ENCODE peak calls at places on chromosomes 7 and 10, in five cellular contexts. S, I, J, V and H are unnamed samples.

GRCh38 chr10:86678999-86679792 is 10.9 kb downstream of the LDB3 start:
- DNase-seq in S (no peak), I (no peak), J (no peak), V (no peak), H (no peak)

GRCh38 chr10:10094700-10095099 is 923.0 kb upstream of the CELF2 start:
- DNase-seq in S (no peak), I (no peak), J (no peak), V (no peak), H (peak)

GRCh38 chr7:41881313-41882130 is 178.6 kb upstream of the INHBA start:
- DNase-seq in S (peak), I (no peak), J (peak), V (no peak), H (peak)

GRCh38 chr7:108576110-108576509 is 6.4 kb downstream of the DNAJB9 start:
- DNase-seq in S (no peak), I (no peak), J (no peak), V (no peak), H (no peak)

GRCh38 chr10:61000769-61001730 is 57.1 kb upstream of the RHOBTB1 start:
- DNase-seq in S (peak), I (peak), J (no peak), V (peak), H (peak)

GRCh38 chr10:132641966-132642731 is 104.6 kb downstream of the INPP5A start:
- DNase-seq in S (no peak), I (no peak), J (no peak), V (no peak), H (no peak)

GRCh38 chr7:38171558-38172403 is 6.3 kb upstream of the STARD3NL start:
- DNase-seq in S (no peak), I (no peak), J (no peak), V (no peak), H (no peak)

GRCh38 chr7:136853654-136854053 is 14.8 kb upstream of the CHRM2 start:
- DNase-seq in S (no peak), I (no peak), J (no peak), V (no peak), H (no peak)

GRCh38 chr10:44396671-44397191 is 11.8 kb upstream of the CXCL12 start:
- DNase-seq in S (no peak), I (no peak), J (no peak), V (no peak), H (no peak)

GRCh38 chr7:1368682-1369571 is 90.3 kb downstream of the MICALL2 start:
- DNase-seq in S (peak), I (peak), J (no peak), V (peak), H (no peak)

GRCh38 chr7:66957595-66958290 is 36.7 kb downstream of the TMEM248 start:
- DNase-seq in S (no peak), I (no peak), J (peak), V (no peak), H (no peak)

GRCh38 chr10:72329290-72330058 is 25.2 kb downstream of the DNAJB12 start:
- DNase-seq in S (no peak), I (no peak), J (no peak), V (no peak), H (no peak)

GRCh38 chr10:127033569-127034175 is 128.4 kb downstream of the DOCK1 start:
- DNase-seq in S (no peak), I (no peak), J (no peak), V (no peak), H (no peak)

GRCh38 chr7:125468855-125469174 is 539.2 kb upstream of the POT1 start:
- DNase-seq in S (no peak), I (no peak), J (no peak), V (no peak), H (no peak)

GRCh38 chr7:44587843-44588711 is 6.0 kb upstream of the TMED4 start:
- DNase-seq in S (peak), I (no peak), J (peak), V (peak), H (peak)

GRCh38 chr7:8277394-8277982 is 15.5 kb upstream of the ICA1 start:
- DNase-seq in S (no peak), I (no peak), J (no peak), V (peak), H (peak)

GRCh38 chr7:36642414-36642813 is 81.9 kb downstream of the AOAH start:
- DNase-seq in S (no peak), I (no peak), J (no peak), V (no peak), H (no peak)

GRCh38 chr7:22630069-22630468 is 96.9 kb upstream of the IL6 start:
- DNase-seq in S (no peak), I (peak), J (no peak), V (no peak), H (no peak)

GRCh38 chr7:19561121-19561805 is 147.6 kb downstream of the POLR1F start:
- DNase-seq in S (no peak), I (no peak), J (peak), V (no peak), H (peak)

GRCh38 chr7:128390871-128391565 is 18.8 kb downstream of the IMPDH1 start:
- DNase-seq in S (no peak), I (no peak), J (no peak), V (no peak), H (no peak)

GRCh38 chr7:100509213-100509612 is 25.5 kb downstream of the NYAP1 start:
- DNase-seq in S (no peak), I (no peak), J (peak), V (no peak), H (peak)

GRCh38 chr10:74855027-74855426 is 28.6 kb downstream of the KAT6B start:
- DNase-seq in S (peak), I (no peak), J (no peak), V (no peak), H (no peak)

GRCh38 chr10:68342909-68343516 is 10.3 kb upstream of the PBLD start:
- DNase-seq in S (no peak), I (no peak), J (no peak), V (no peak), H (no peak)

GRCh38 chr10:126177414-126178030 is 210.8 kb downstream of the ADAM12 start:
- DNase-seq in S (no peak), I (no peak), J (no peak), V (peak), H (no peak)

GRCh38 chr10:49539320-49539885 is 482 bp upstream of the ERCC6 start:
- DNase-seq in S (no peak), I (peak), J (peak), V (peak), H (peak)

GRCh38 chr10:34713875-34714274 is 101.2 kb downstream of the PARD3 start:
- DNase-seq in S (no peak), I (no peak), J (no peak), V (no peak), H (peak)

GRCh38 chr7:40658731-40659130 is 523.9 kb downstream of the SUGCT start:
- DNase-seq in S (no peak), I (no peak), J (peak), V (no peak), H (peak)

GRCh38 chr7:92723205-92723604 is 113.2 kb downstream of the CDK6 start:
- DNase-seq in S (no peak), I (no peak), J (no peak), V (no peak), H (peak)

GRCh38 chr7:36962367-36962766 is 238.1 kb upstream of the AOAH start:
- DNase-seq in S (no peak), I (no peak), J (no peak), V (peak), H (no peak)

GRCh38 chr10:116742367-116743265 is at the start of gene HSPA12A:
- DNase-seq in S (peak), I (peak), J (peak), V (peak), H (peak)

GRCh38 chr7:16644987-16645592 is 464 bp downstream of the ANKMY2 start:
- DNase-seq in S (no peak), I (no peak), J (no peak), V (peak), H (peak)

GRCh38 chr7:158083526-158084310 is 503.9 kb downstream of the PTPRN2 start:
- DNase-seq in S (no peak), I (no peak), J (no peak), V (no peak), H (no peak)

GRCh38 chr10:661891-662605 is 27.4 kb downstream of the DIP2C start:
- DNase-seq in S (no peak), I (no peak), J (no peak), V (no peak), H (no peak)

GRCh38 chr10:56905051-56905450 is 544.0 kb upstream of the ZWINT start:
- DNase-seq in S (no peak), I (no peak), J (no peak), V (no peak), H (no peak)

GRCh38 chr7:143390098-143390772 is 9.1 kb downstream of the ZYX start:
- DNase-seq in S (no peak), I (peak), J (no peak), V (no peak), H (no peak)

GRCh38 chr7:4151926-4152549 is 530.1 kb upstream of the FOXK1 start:
- DNase-seq in S (no peak), I (no peak), J (no peak), V (no peak), H (no peak)
- TF ChIP-seq CTCF in S (no peak), I (no peak), J (no peak), V (no peak), H (no peak)

DNA sequence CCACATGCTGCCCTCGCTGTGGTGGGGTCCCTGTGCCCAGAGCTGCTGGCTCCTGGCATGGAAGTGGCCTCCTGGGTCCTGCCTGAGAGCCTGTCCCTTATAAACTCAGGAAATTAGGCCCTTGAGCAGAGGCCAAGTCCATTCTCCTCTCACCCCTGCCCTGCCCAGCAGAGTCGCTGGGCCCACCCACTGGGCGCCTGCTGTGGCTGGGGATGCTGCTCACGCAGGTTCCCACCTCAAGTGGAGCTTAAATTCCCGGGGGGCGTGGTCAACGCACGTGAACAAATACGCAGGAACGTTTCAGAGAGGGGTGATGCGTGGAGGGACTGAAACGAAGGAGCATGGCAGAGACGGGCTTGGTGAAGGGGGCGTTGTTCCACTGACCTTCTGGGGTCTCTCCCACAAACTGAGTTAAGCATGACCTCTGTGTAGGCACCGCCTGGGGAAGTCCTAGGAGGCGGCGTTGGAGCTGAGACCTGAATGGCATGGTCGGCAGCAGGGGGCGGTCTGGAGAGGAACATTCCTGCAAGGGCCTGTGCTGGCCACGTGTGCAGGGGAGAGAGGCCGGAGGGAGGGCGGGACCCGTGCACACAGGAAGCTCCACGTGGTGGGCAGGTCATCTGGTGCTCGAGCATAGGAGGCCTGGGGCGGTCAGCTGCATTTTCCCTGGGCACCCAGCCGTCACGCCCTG is 27.9 kb downstream of the FAM20C start:
- DNase-seq in S (no peak), I (peak), J (no peak), V (peak), H (no peak)
- TF ChIP-seq CTCF in S (no peak), I (peak), J (peak), V (peak), H (no peak)

DNA sequence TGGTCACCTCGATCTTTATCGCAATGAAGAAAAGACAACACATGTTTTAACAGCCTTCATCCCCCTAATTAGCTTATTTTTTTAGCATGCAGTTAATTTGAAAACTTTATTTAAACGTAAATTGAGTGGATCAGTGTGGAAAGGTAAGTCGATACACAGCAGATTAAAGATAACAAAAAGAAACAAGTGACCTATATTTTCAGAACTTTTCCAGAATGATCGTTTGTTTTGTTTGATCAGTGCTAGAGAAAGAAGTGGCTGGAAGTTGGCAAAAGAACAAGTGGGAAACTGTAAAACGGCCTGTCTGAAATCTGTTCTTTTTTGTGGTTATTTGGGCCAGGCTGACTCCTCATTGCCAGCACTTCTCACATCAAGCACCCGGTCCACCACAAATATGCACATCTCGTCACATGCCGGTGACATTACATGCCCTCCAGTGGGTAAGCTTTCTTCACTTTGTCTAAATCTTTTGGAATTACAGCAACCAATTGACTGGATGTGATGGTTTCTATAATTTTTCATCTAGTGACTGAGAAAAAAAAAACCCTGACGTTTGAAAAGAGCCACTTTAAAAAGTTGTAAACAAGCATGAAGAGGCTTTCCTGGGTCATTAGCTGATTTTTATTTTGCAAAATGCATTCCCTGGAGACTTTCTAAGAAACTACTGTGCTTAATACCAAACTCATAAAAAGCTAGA is 33.2 kb downstream of the C7orf33 start:
- DNase-seq in S (no peak), I (no peak), J (peak), V (no peak), H (peak)
- TF ChIP-seq CTCF in S (no peak), I (no peak), J (no peak), V (no peak), H (no peak)

GRCh38 chr7:84083846-84084245 is 110.7 kb downstream of the SEMA3A start:
- DNase-seq in S (no peak), I (no peak), J (no peak), V (no peak), H (no peak)
- TF ChIP-seq CTCF in S (no peak), I (no peak), J (no peak), V (no peak), H (no peak)

GRCh38 chr7:107486041-107486440 is 16.2 kb downstream of the GPR22 start:
- DNase-seq in S (no peak), I (no peak), J (no peak), V (no peak), H (no peak)
- TF ChIP-seq CTCF in S (no peak), I (no peak), J (no peak), V (no peak), H (no peak)

GRCh38 chr7:133233142-133233541 is 19.7 kb upstream of the EXOC4 start:
- DNase-seq in S (no peak), I (peak), J (no peak), V (peak), H (no peak)

GRCh38 chr7:133235212-133235883 is 17.5 kb upstream of the EXOC4 start:
- DNase-seq in S (no peak), I (no peak), J (peak), V (no peak), H (peak)

GRCh38 chr7:133230591-133231194 is 22.2 kb upstream of the EXOC4 start:
- DNase-seq in S (peak), I (peak), J (peak), V (peak), H (peak)
- TF ChIP-seq CTCF in S (peak), I (peak), J (peak), V (peak), H (peak)